ENCODE peak calls at places on chromosomes 1 and 21, in four cellular contexts. One of them, this sample, is unnamed.

GRCh38 chr1:27144920-27145661 is 9.8 kb downstream of the SLC9A1 start:
- DNase-seq in transverse colon: peak
- DNase-seq in fibroblast of lung: peak
- DNase-seq in fibroblast of mammary gland: peak
- DNase-seq in this sample: no peak

GRCh38 chr1:116389705-116390104 is 16.7 kb downstream of the ATP1A1 start:
- DNase-seq in fibroblast of mammary gland: no peak
- DNase-seq in fibroblast of lung: no peak
- DNase-seq in transverse colon: no peak
- DNase-seq in this sample: no peak

GRCh38 chr1:217053666-217054065 is 330.4 kb upstream of the ESRRG start:
- DNase-seq in transverse colon: no peak
- DNase-seq in fibroblast of lung: no peak
- DNase-seq in fibroblast of mammary gland: no peak
- DNase-seq in this sample: no peak

GRCh38 chr1:5989731-5990271 is 2.4 kb downstream of the NPHP4 start:
- DNase-seq in fibroblast of mammary gland: no peak
- DNase-seq in fibroblast of lung: no peak
- DNase-seq in transverse colon: no peak
- DNase-seq in this sample: no peak

GRCh38 chr21:18245493-18245967 is 897 bp downstream of the CHODL start:
- DNase-seq in fibroblast of mammary gland: no peak
- DNase-seq in transverse colon: no peak
- DNase-seq in fibroblast of lung: peak
- DNase-seq in this sample: peak

GRCh38 chr1:30109853-30110252 is 613.5 kb downstream of the MATN1 start:
- DNase-seq in fibroblast of lung: peak
- DNase-seq in fibroblast of mammary gland: peak
- DNase-seq in transverse colon: no peak
- DNase-seq in this sample: no peak

GRCh38 chr1:232613752-232614381 is 16.1 kb downstream of the SIPA1L2 start:
- DNase-seq in fibroblast of mammary gland: peak
- DNase-seq in transverse colon: no peak
- DNase-seq in fibroblast of lung: peak
- DNase-seq in this sample: no peak

GRCh38 chr1:162389021-162389818 is 7.7 kb downstream of the C1orf226 start:
- DNase-seq in fibroblast of mammary gland: peak
- DNase-seq in fibroblast of lung: peak
- DNase-seq in transverse colon: no peak
- DNase-seq in this sample: peak

GRCh38 chr1:235683653-235684052 is 34.1 kb upstream of the GNG4 start:
- DNase-seq in transverse colon: no peak
- DNase-seq in fibroblast of mammary gland: no peak
- DNase-seq in fibroblast of lung: no peak
- DNase-seq in this sample: peak

GRCh38 chr21:38562182-38562581 is 63.9 kb upstream of the ERG start:
- DNase-seq in fibroblast of lung: no peak
- DNase-seq in fibroblast of mammary gland: no peak
- DNase-seq in transverse colon: no peak
- DNase-seq in this sample: no peak

GRCh38 chr21:38569733-38570132 is 71.5 kb upstream of the ERG start:
- DNase-seq in fibroblast of lung: no peak
- DNase-seq in fibroblast of mammary gland: no peak
- DNase-seq in transverse colon: no peak
- DNase-seq in this sample: no peak

GRCh38 chr21:38567577-38568360 is 69.5 kb upstream of the ERG start:
- DNase-seq in fibroblast of mammary gland: peak
- DNase-seq in transverse colon: no peak
- DNase-seq in fibroblast of lung: peak
- DNase-seq in this sample: no peak
- H3K4me3 ChIP-seq in fibroblast of mammary gland: no peak
- H3K4me3 ChIP-seq in transverse colon: no peak
- H3K4me3 ChIP-seq in fibroblast of lung: peak
- H3K4me3 ChIP-seq in this sample: no peak

DNA sequence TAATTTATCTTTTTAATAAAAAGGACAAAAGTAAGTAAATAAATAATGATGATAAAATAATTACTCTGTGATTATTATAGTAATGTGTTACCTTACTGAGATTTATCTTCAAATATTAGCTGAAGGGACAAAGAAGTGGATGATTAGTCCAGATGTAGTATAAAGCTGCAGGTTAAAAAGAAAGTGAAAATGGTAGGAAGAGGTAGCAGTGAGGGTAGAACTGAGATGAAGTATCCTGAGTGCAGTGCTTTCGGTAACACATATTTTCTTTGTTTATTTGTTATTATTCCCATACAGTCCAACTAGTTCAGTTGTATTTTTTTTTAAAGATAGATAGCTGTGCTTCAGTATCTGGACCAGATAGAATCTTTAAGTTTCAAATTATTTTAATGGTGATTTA is 1203.5 kb downstream of the NCAM2 start:
- DNase-seq in fibroblast of mammary gland: no peak
- DNase-seq in transverse colon: no peak
- DNase-seq in fibroblast of lung: no peak
- DNase-seq in this sample: no peak
- H3K4me3 ChIP-seq in fibroblast of mammary gland: no peak
- H3K4me3 ChIP-seq in transverse colon: no peak
- H3K4me3 ChIP-seq in fibroblast of lung: no peak
- H3K4me3 ChIP-seq in this sample: no peak

GRCh38 chr1:26022404-26022779 is 817 bp downstream of the EXTL1 start:
- DNase-seq in fibroblast of mammary gland: no peak
- DNase-seq in transverse colon: no peak
- DNase-seq in fibroblast of lung: no peak
- DNase-seq in this sample: no peak

GRCh38 chr1:26019641-26020315 is 1.8 kb upstream of the EXTL1 start:
- DNase-seq in transverse colon: no peak
- DNase-seq in fibroblast of lung: peak
- DNase-seq in fibroblast of mammary gland: no peak
- DNase-seq in this sample: no peak

GRCh38 chr1:26021647-26022403 is at the start of gene EXTL1:
- DNase-seq in fibroblast of mammary gland: no peak
- DNase-seq in transverse colon: no peak
- DNase-seq in fibroblast of lung: peak
- DNase-seq in this sample: peak

GRCh38 chr1:26020390-26020789 is 1.2 kb upstream of the EXTL1 start:
- DNase-seq in fibroblast of mammary gland: peak
- DNase-seq in transverse colon: no peak
- DNase-seq in fibroblast of lung: peak
- DNase-seq in this sample: no peak

GRCh38 chr1:26020941-26021646 is 481 bp upstream of the EXTL1 start:
- DNase-seq in transverse colon: no peak
- DNase-seq in fibroblast of mammary gland: no peak
- DNase-seq in fibroblast of lung: peak
- DNase-seq in this sample: no peak
- H3K4me3 ChIP-seq in transverse colon: no peak
- H3K4me3 ChIP-seq in fibroblast of mammary gland: no peak
- H3K4me3 ChIP-seq in fibroblast of lung: no peak
- H3K4me3 ChIP-seq in this sample: no peak

GRCh38 chr1:181972256-181972655 is 89.3 kb downstream of the ZNF648 start:
- DNase-seq in fibroblast of mammary gland: no peak
- DNase-seq in transverse colon: no peak
- DNase-seq in fibroblast of lung: no peak
- DNase-seq in this sample: no peak

GRCh38 chr1:181971424-181971823 is 90.1 kb downstream of the ZNF648 start:
- DNase-seq in transverse colon: no peak
- DNase-seq in fibroblast of lung: no peak
- DNase-seq in fibroblast of mammary gland: no peak
- DNase-seq in this sample: no peak

DNA sequence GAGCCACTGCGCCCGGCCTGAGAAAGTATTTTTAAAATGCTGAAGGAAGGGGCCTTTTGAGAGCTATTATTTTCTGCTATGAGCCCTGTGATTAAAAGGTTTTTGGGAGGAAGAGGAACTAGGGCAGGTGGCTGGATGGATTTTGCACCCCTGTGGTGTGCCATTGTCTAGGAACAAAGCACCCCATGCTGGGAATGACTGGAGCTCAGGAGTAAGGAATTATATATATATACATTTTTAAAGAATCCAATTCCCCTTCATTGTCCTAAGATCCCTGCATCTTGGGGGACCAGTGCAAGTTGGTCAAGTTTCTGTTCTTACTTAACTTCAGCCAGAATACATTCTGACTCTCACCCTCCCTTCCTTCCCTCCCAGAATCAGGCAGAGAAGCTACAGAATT is 91.6 kb downstream of the ZNF648 start:
- DNase-seq in fibroblast of lung: no peak
- DNase-seq in transverse colon: no peak
- DNase-seq in fibroblast of mammary gland: no peak
- DNase-seq in this sample: no peak
- H3K4me3 ChIP-seq in fibroblast of lung: no peak
- H3K4me3 ChIP-seq in transverse colon: no peak
- H3K4me3 ChIP-seq in fibroblast of mammary gland: no peak
- H3K4me3 ChIP-seq in this sample: no peak